ENCODE peak calls at places on chromosomes 5 and 9, in nine cellular contexts. A, X, M, K, W, C, L, Q and D are unnamed samples.

GRCh38 chr5:179819296-179820126 is 1.2 kb upstream of the SQSTM1 start:
- DNase-seq in A (peak), X (peak), M (peak), K (peak), W (peak), C (peak), L (no peak), Q (peak), D (peak)

GRCh38 chr9:110700953-110701352 is 32.4 kb downstream of the MUSK start:
- DNase-seq in A (peak), X (no peak), M (no peak), K (peak), W (no peak), C (peak), L (no peak), Q (peak), D (no peak)

GRCh38 chr9:123680382-123680781 is 249.5 kb downstream of the DENND1A start:
- DNase-seq in A (no peak), X (no peak), M (no peak), K (no peak), W (no peak), C (no peak), L (no peak), Q (no peak), D (no peak)

GRCh38 chr9:82302968-82303655 is 314.5 kb downstream of the SPATA31D1 start:
- DNase-seq in A (no peak), X (no peak), M (no peak), K (no peak), W (no peak), C (no peak), L (no peak), Q (no peak), D (no peak)

GRCh38 chr9:13717356-13718057 is 438.0 kb upstream of the MPDZ start:
- DNase-seq in A (peak), X (no peak), M (no peak), K (peak), W (no peak), C (peak), L (no peak), Q (peak), D (no peak)

GRCh38 chr5:103562084-103562452 is 521 bp downstream of the NUDT12 start:
- DNase-seq in A (no peak), X (peak), M (no peak), K (no peak), W (peak), C (no peak), L (no peak), Q (no peak), D (peak)

GRCh38 chr5:155960177-155960576 is 366.8 kb upstream of the SGCD start:
- DNase-seq in A (no peak), X (no peak), M (no peak), K (no peak), W (no peak), C (no peak), L (no peak), Q (no peak), D (no peak)

GRCh38 chr5:131466171-131466766 is 168.8 kb downstream of the RAPGEF6 start:
- DNase-seq in A (peak), X (no peak), M (no peak), K (peak), W (no peak), C (peak), L (no peak), Q (peak), D (peak)

GRCh38 chr9:132171702-132172101 is 9.8 kb downstream of the NTNG2 start:
- DNase-seq in A (no peak), X (no peak), M (no peak), K (no peak), W (no peak), C (no peak), L (no peak), Q (no peak), D (no peak)

DNA sequence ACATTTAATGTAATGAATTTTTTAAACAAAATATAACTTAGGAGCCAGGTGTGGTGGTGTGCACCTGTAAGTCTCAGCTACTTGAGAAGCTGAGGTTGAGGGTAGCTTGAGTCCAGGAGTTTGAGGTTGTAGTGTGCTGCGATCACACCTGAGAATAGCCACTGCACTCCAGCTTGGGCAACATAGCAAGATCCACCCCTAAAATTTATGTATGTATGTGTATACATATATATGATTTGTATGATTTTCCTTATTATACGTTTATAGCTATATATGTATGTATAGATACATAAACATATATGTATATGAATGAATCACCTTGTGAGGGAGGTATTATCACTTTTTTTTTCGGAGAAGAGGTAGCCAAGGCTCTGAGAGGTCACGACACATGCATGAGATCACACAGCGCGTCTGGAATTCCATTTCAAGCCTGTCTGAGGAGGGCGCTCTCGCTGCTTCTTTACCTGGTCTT is 598 bp upstream of the CCNI2 start:
- DNase-seq in A (no peak), X (peak), M (no peak), K (no peak), W (peak), C (no peak), L (no peak), Q (no peak), D (peak)
- TF ChIP-seq CTCF in A (peak), X (peak), M (no peak), K (peak), W (peak), C (no peak), L (peak), Q (peak), D (peak)

DNA sequence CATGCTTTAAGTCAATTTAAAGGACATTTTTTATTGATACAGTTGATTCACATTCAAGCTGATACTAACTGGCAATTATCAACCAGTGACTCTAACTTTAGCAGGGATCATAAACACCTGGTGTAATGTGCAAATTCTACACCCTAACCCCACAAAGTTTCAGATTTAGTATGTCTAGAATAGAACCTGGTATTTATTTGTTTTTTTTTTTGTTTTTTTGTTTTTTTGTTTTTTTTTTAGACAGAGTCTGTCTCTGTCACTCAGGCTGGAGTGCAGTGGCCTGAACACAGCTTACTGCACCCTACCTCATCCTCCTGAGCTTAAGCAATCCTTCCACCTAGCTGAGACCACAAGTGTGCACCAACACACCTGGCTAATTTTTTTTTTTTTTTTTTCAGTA is 311.2 kb upstream of the SEMA6A start:
- DNase-seq in A (no peak), X (no peak), M (no peak), K (no peak), W (no peak), C (no peak), L (no peak), Q (no peak), D (no peak)
- TF ChIP-seq CTCF in A (no peak), X (no peak), M (no peak), K (no peak), W (no peak), C (no peak), L (no peak), Q (no peak), D (no peak)

DNA sequence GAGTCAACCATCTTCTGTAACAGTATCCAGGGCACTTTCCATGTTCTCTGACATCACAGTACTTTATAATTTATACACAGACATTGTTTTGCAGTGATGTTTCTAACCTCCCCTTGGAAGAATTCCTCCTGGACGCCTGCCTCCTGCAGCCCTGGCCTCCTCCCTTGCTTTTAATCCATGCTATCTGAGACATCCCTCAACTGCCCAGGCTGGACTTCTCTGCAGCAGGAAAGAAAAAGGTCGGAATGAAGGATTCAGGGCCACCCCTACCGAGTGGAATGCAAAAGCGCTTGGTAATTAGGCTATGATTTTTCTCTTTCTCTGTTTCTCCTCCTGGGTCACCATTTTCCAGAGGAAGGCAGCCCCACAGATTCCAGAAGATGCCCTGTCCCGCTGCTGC is 47.0 kb upstream of the SHC3 start:
- DNase-seq in A (peak), X (no peak), M (no peak), K (peak), W (no peak), C (no peak), L (no peak), Q (peak), D (no peak)
- TF ChIP-seq CTCF in A (peak), X (no peak), M (no peak), K (peak), W (no peak), C (no peak), L (no peak), Q (no peak), D (no peak)

GRCh38 chr9:8571648-8572047 is 772.1 kb upstream of the DMAC1 start:
- DNase-seq in A (no peak), X (no peak), M (no peak), K (no peak), W (no peak), C (no peak), L (no peak), Q (no peak), D (no peak)
- TF ChIP-seq CTCF in A (no peak), X (no peak), M (no peak), K (no peak), W (no peak), C (no peak), L (no peak), Q (no peak), D (no peak)

GRCh38 chr5:38556599-38557308 is at the start of gene LIFR:
- DNase-seq in A (peak), X (peak), M (peak), K (peak), W (peak), C (peak), L (no peak), Q (peak), D (peak)
- TF ChIP-seq CTCF in A (no peak), X (no peak), M (no peak), K (no peak), W (no peak), C (no peak), L (no peak), Q (no peak), D (no peak)

GRCh38 chr5:14665110-14665822 is 748 bp downstream of the OTULIN start:
- DNase-seq in A (no peak), X (peak), M (peak), K (no peak), W (peak), C (peak), L (no peak), Q (peak), D (peak)
- TF ChIP-seq CTCF in A (no peak), X (no peak), M (no peak), K (no peak), W (no peak), C (peak), L (no peak), Q (no peak), D (no peak)

GRCh38 chr9:133439337-133439736 is 17.2 kb downstream of the ADAMTS13 start:
- DNase-seq in A (no peak), X (no peak), M (no peak), K (no peak), W (no peak), C (no peak), L (no peak), Q (no peak), D (peak)

GRCh38 chr9:133440884-133441283 is 18.7 kb downstream of the ADAMTS13 start:
- DNase-seq in A (no peak), X (peak), M (no peak), K (no peak), W (no peak), C (no peak), L (no peak), Q (no peak), D (no peak)

GRCh38 chr9:133441571-133441970 is 18.2 kb upstream of the CACFD1 start:
- DNase-seq in A (no peak), X (no peak), M (no peak), K (no peak), W (no peak), C (no peak), L (no peak), Q (no peak), D (no peak)

GRCh38 chr9:133436706-133437105 is 14.5 kb downstream of the ADAMTS13 start:
- DNase-seq in A (no peak), X (no peak), M (no peak), K (no peak), W (no peak), C (no peak), L (no peak), Q (no peak), D (no peak)

GRCh38 chr9:133437753-133438531 is 15.8 kb downstream of the ADAMTS13 start:
- DNase-seq in A (no peak), X (no peak), M (no peak), K (no peak), W (no peak), C (peak), L (no peak), Q (no peak), D (no peak)
- TF ChIP-seq CTCF in A (no peak), X (no peak), M (no peak), K (peak), W (no peak), C (peak), L (no peak), Q (no peak), D (no peak)